ENCODE peak calls at places on chromosomes 12 and 14, in nine cellular contexts. O is tibial nerve; F is HFFc6; D is ovary; J is CD4-positive, alpha-beta memory T cell; N is DMS153; W is epithelial cell of proximal tubule; I is NCI-H1092; M is B cell. Q is an unnamed sample.

GRCh38 chr12:124614512-124615292 is 47.3 kb upstream of the NCOR2 start:
- DNase-seq in D (no peak), O (no peak), W (no peak), J (no peak), F (no peak), N (no peak), M (no peak), I (no peak), Q (no peak)

GRCh38 chr14:104969741-104970230 is 8.4 kb downstream of the AHNAK2 start:
- DNase-seq in F (no peak), M (no peak), I (no peak), O (no peak), W (no peak), D (no peak), N (no peak), J (no peak), Q (no peak)

GRCh38 chr14:74333909-74334308 is 14.4 kb upstream of the VRTN start:
- DNase-seq in J (no peak), O (no peak), N (no peak), F (peak; percentile 75), W (no peak), D (no peak), I (no peak), M (no peak), Q (no peak)

GRCh38 chr14:34766611-34767010 is 52.2 kb upstream of the CFL2 start:
- DNase-seq in J (no peak), O (no peak), F (peak; percentile 19), N (no peak), W (no peak), D (no peak), I (no peak), M (no peak), Q (no peak)

GRCh38 chr14:39467889-39468524 is 35.8 kb upstream of the FBXO33 start:
- DNase-seq in N (peak; percentile 21), I (no peak), J (no peak), F (peak; percentile 35), M (no peak), D (no peak), W (peak; percentile 15), O (no peak), Q (no peak)

GRCh38 chr12:127149226-127149964 is 1117.6 kb upstream of the TMEM132C start:
- DNase-seq in N (no peak), J (no peak), O (no peak), D (no peak), I (no peak), W (no peak), M (no peak), F (peak; percentile 54), Q (no peak)

GRCh38 chr12:6962285-6963015 is 8.0 kb downstream of the PHB2 start:
- DNase-seq in D (no peak), I (no peak), O (no peak), N (peak; percentile 84), W (no peak), M (no peak), F (no peak), J (no peak), Q (no peak)

GRCh38 chr14:95666450-95666849 is 19.8 kb upstream of the TCL1B start:
- DNase-seq in N (no peak), J (no peak), W (no peak), F (no peak), O (no peak), D (no peak), M (no peak), I (no peak), Q (no peak)

GRCh38 chr14:44505588-44505987 is 1.5 kb downstream of the FSCB start:
- DNase-seq in M (no peak), O (no peak), J (no peak), N (no peak), W (no peak), D (no peak), I (no peak), F (no peak), Q (no peak)

GRCh38 chr12:14892726-14893442 is 7.2 kb upstream of the MGP start:
- DNase-seq in N (no peak), J (no peak), W (no peak), I (no peak), F (peak; percentile 41), O (peak; percentile 53), M (no peak), D (peak; percentile 75), Q (no peak)

GRCh38 chr14:71532349-71532748 is 399.9 kb upstream of the RGS6 start:
- DNase-seq in D (no peak), N (no peak), W (no peak), J (no peak), O (no peak), M (no peak), F (peak; percentile 41), I (no peak), Q (no peak)

GRCh38 chr12:113169697-113170096 is 15.6 kb downstream of the DDX54 start:
- DNase-seq in D (no peak), I (no peak), M (no peak), O (no peak), J (no peak), N (no peak), F (no peak), W (no peak), Q (no peak)

GRCh38 chr12:88624911-88625310 is 44.6 kb upstream of the KITLG start:
- DNase-seq in W (no peak), F (peak; percentile 39), D (no peak), M (no peak), N (no peak), J (no peak), I (no peak), O (no peak), Q (no peak)

GRCh38 chr12:32983968-32984367 is 87.4 kb upstream of the PKP2 start:
- DNase-seq in N (no peak), O (no peak), J (no peak), F (no peak), W (no peak), M (no peak), D (no peak), I (no peak), Q (no peak)

GRCh38 chr14:95577067-95577800 is 42.4 kb downstream of the GLRX5 start:
- DNase-seq in D (no peak), J (no peak), O (no peak), M (peak; percentile 61), W (no peak), N (no peak), F (no peak), I (no peak), Q (no peak)

Q was measured in omental fat pad.